ENCODE peak calls at places on chromosome 2, in four cellular contexts. O, S, L and C are unnamed samples.

GRCh38 chr2:215652432-215652831 is 216.6 kb upstream of the FN1 start:
- DNase-seq in O (no peak), L (peak), S (no peak), C (no peak)

GRCh38 chr2:182784777-182785176 is 68.7 kb downstream of the DNAJC10 start:
- DNase-seq in S (no peak), O (no peak), L (peak), C (peak)

GRCh38 chr2:85913854-85914524 is 25.2 kb upstream of the ST3GAL5 start:
- DNase-seq in O (no peak), S (no peak), L (peak), C (no peak)

GRCh38 chr2:207046642-207047213 is 107.4 kb downstream of the CPO start:
- DNase-seq in O (no peak), S (no peak), L (no peak), C (peak)

GRCh38 chr2:43467889-43468288 is 127.9 kb downstream of the THADA start:
- DNase-seq in S (no peak), O (no peak), L (peak), C (no peak)

GRCh38 chr2:96315400-96316071 is 9.6 kb upstream of the ITPRIPL1 start:
- DNase-seq in O (no peak), L (peak), S (no peak), C (peak)

GRCh38 chr2:122300758-122301157 is 545.3 kb downstream of the TSN start:
- DNase-seq in S (no peak), O (no peak), L (peak), C (peak)

GRCh38 chr2:108972663-108973062 is 16.4 kb downstream of the EDAR start:
- DNase-seq in S (no peak), O (no peak), L (no peak), C (no peak)

GRCh38 chr2:121776885-121777698 is 21.6 kb downstream of the TSN start:
- DNase-seq in O (no peak), S (no peak), L (peak), C (peak)

GRCh38 chr2:26770986-26771586 is 7.0 kb downstream of the SLC35F6 start:
- DNase-seq in S (no peak), O (peak), L (peak), C (no peak)

GRCh38 chr2:185934232-185934631 is 195.6 kb downstream of the FSIP2 start:
- DNase-seq in L (no peak), O (no peak), S (no peak), C (no peak)

GRCh38 chr2:21165350-21165749 is 41.6 kb downstream of the TDRD15 start:
- DNase-seq in O (no peak), L (peak), S (no peak), C (no peak)

GRCh38 chr2:70685771-70686171 is 82.2 kb downstream of the ADD2 start:
- DNase-seq in O (peak), S (no peak), L (no peak), C (no peak)

GRCh38 chr2:157839822-157840221 is 36.3 kb downstream of the ACVR1 start:
- DNase-seq in S (no peak), O (no peak), L (no peak), C (peak)

GRCh38 chr2:58447586-58447985 is 206.5 kb upstream of the FANCL start:
- DNase-seq in S (no peak), L (no peak), O (no peak), C (no peak)

GRCh38 chr2:219249203-219249980 is 3.7 kb upstream of the TUBA4B start:
- DNase-seq in S (no peak), L (peak), O (no peak), C (peak)

GRCh38 chr2:241304039-241304670 is 11.3 kb downstream of the HDLBP start:
- DNase-seq in O (no peak), L (no peak), S (no peak), C (no peak)

GRCh38 chr2:118616432-118616831 is 231.0 kb downstream of the EN1 start:
- DNase-seq in O (no peak), L (no peak), S (no peak), C (no peak)

GRCh38 chr2:197358927-197359326 is 48.3 kb upstream of the ANKRD44 start:
- DNase-seq in O (no peak), S (no peak), L (peak), C (no peak)
- H3K56ac ChIP-seq in O (no peak), S (no peak), L (no peak), C (no peak)

GRCh38 chr2:189367343-189367742 is 73.9 kb upstream of the WDR75 start:
- DNase-seq in S (no peak), O (no peak), L (no peak), C (no peak)

GRCh38 chr2:189366349-189366748 is 74.9 kb upstream of the WDR75 start:
- DNase-seq in L (no peak), O (no peak), S (no peak), C (no peak)

GRCh38 chr2:189370719-189371118 is 70.6 kb upstream of the WDR75 start:
- DNase-seq in S (no peak), O (no peak), L (peak), C (no peak)

GRCh38 chr2:189372688-189373257 is 68.5 kb upstream of the WDR75 start:
- DNase-seq in O (no peak), L (no peak), S (no peak), C (no peak)

GRCh38 chr2:189369566-189369965 is 71.7 kb upstream of the WDR75 start:
- DNase-seq in L (peak), O (no peak), S (no peak), C (no peak)
- H3K9ac ChIP-seq in L (no peak), O (no peak), S (no peak), C (no peak)

DNA sequence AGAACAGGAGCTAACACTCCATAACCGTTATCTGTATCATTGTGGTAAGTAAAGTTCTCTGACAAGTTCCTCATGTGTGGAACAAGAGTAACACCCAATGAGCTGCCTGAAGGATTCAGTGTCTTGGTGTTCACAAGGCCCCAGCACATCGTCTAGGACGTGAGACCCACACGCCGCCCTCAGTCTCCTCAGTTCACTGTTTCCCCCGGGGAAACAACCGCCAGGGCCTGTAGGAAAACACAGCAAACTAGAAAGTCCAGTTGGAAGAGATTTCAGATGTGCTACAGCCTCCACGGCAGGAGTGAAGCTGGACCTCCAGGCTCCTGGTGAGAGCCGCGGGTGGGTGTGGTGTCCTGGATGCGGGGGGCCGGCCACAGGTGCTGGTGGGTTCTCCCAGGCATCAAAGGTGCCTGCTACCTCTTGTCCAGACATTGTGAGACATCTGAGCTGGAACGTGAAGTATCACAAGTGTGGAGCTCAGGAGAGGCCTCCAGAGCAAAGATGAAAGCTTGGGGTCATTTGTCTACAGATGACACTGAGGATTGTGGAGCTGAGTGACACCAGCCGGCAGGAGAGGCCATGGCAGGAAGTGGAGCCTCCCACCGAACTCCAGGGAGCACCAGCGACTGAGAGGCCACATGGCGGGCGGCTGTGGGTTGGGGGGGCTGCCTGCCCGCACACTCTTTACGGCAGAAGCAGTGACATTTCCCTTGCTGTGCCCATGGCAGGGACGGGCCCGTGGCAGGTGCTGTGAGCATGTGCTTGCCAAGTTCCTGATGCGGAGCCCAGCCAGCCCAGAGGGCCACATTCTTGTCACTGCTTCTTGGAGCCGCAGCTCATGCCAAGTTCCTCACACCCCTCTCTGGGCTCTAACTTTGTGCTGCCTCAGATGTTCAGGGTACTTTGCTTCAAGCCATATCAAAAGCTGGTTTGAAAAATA is 131.2 kb downstream of the TMEM18 start:
- DNase-seq in O (no peak), L (no peak), S (no peak), C (no peak)
- H2AK5ac ChIP-seq in O (no peak), L (no peak), S (no peak), C (no peak)

DNA sequence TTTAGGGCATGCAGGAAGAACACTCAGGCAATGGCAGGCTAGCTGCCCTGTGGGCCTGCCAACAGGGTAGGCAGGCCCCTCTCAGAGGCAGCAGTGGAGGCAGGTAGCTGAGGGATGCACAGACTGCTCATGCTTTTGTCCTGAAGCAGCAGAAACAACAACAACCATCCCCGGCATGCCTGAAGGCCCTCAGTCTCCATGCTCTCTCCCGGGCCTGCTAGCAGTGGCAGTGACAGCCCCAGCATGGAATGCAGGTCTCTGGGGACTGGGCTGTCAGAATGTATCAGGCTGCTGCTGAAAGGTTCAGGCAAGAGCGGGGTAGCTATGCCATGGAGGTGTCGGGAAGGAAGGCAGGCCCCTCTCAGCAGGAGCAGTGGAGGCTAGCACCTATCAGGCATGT is 209.8 kb downstream of the KCNJ3 start:
- DNase-seq in S (no peak), O (no peak), L (no peak), C (peak)
- H3K56ac ChIP-seq in S (no peak), O (no peak), L (no peak), C (no peak)